ENCODE peak calls at places on chromosomes 13 and 19, in ten cellular contexts. T, P, X, H, S, W, Y, K, C and O are unnamed samples.

GRCh38 chr13:97978661-97979450 is 25.4 kb downstream of the IPO5 start:
- DNase-seq in X (no peak), H (no peak), S (no peak), K (no peak), C (no peak), P (no peak), T (no peak), Y (no peak), W (peak; percentile 43), O (no peak)

GRCh38 chr13:68588623-68589022 is 1358.5 kb upstream of the PCDH9 start:
- DNase-seq in P (no peak), H (no peak), T (no peak), W (no peak), K (no peak), Y (no peak), C (no peak), X (no peak), S (no peak), O (no peak)

GRCh38 chr19:15431396-15432017 is 12.7 kb upstream of the AKAP8L start:
- DNase-seq in P (no peak), C (no peak), Y (no peak), H (no peak), T (no peak), K (no peak), W (no peak), S (peak; percentile 67), X (no peak), O (no peak)

GRCh38 chr13:109933476-109933875 is 147.1 kb upstream of the IRS2 start:
- DNase-seq in H (no peak), S (no peak), W (no peak), Y (no peak), P (no peak), C (no peak), K (no peak), T (no peak), X (no peak), O (no peak)

GRCh38 chr19:28972144-28972543 is 240.8 kb downstream of the UQCRFS1 start:
- DNase-seq in K (no peak), Y (no peak), P (no peak), T (no peak), C (no peak), S (no peak), W (no peak), X (no peak), H (no peak), O (no peak)

GRCh38 chr13:94312511-94313191 is 166.8 kb downstream of the DCT start:
- DNase-seq in K (no peak), W (no peak), T (no peak), C (no peak), H (no peak), S (no peak), P (no peak), X (no peak), Y (no peak), O (no peak)

GRCh38 chr19:30390356-30390988 is 18.3 kb downstream of the ZNF536 start:
- DNase-seq in H (no peak), X (no peak), T (no peak), C (no peak), K (no peak), Y (no peak), S (no peak), P (no peak), W (no peak), O (no peak)

GRCh38 chr19:47094557-47095517 is 18.7 kb downstream of the ZC3H4 start:
- DNase-seq in C (peak; percentile 90), T (no peak), X (no peak), P (peak; percentile 61), K (peak; percentile 49), H (no peak), W (no peak), S (peak; percentile 81), Y (no peak), O (no peak)

GRCh38 chr19:16327911-16328823 is 3.5 kb downstream of the KLF2 start:
- DNase-seq in T (peak; percentile 92), C (peak; percentile 94), H (no peak), Y (no peak), S (peak; percentile 91), X (peak; percentile 95), P (peak; percentile 74), K (peak; percentile 74), W (peak; percentile 93), O (no peak)

GRCh38 chr13:74889321-74889720 is 592.6 kb downstream of the TBC1D4 start:
- DNase-seq in C (no peak), K (no peak), P (no peak), W (peak; percentile 8), X (no peak), T (no peak), S (no peak), Y (no peak), H (no peak), O (no peak)

GRCh38 chr13:28349901-28350654 is 144.8 kb downstream of the FLT1 start:
- DNase-seq in K (no peak), X (no peak), T (no peak), Y (no peak), S (no peak), C (no peak), W (no peak), H (peak; percentile 80), P (no peak), O (no peak)

GRCh38 chr19:32817252-32817912 is 52.2 kb downstream of the SLC7A9 start:
- DNase-seq in K (no peak), T (no peak), C (no peak), W (no peak), X (no peak), H (no peak), Y (no peak), S (no peak), P (no peak), O (no peak)

GRCh38 chr13:30645629-30646028 is 27.9 kb downstream of the USPL1 start:
- DNase-seq in T (no peak), W (no peak), H (no peak), S (no peak), X (no peak), Y (no peak), P (no peak), C (no peak), K (no peak), O (no peak)

GRCh38 chr13:27339299-27339698 is 68.7 kb downstream of the RASL11A start:
- DNase-seq in C (no peak), W (peak; percentile 48), H (peak; percentile 54), S (no peak), K (no peak), Y (no peak), P (peak; percentile 38), T (peak; percentile 29), X (no peak), O (no peak)

DNA sequence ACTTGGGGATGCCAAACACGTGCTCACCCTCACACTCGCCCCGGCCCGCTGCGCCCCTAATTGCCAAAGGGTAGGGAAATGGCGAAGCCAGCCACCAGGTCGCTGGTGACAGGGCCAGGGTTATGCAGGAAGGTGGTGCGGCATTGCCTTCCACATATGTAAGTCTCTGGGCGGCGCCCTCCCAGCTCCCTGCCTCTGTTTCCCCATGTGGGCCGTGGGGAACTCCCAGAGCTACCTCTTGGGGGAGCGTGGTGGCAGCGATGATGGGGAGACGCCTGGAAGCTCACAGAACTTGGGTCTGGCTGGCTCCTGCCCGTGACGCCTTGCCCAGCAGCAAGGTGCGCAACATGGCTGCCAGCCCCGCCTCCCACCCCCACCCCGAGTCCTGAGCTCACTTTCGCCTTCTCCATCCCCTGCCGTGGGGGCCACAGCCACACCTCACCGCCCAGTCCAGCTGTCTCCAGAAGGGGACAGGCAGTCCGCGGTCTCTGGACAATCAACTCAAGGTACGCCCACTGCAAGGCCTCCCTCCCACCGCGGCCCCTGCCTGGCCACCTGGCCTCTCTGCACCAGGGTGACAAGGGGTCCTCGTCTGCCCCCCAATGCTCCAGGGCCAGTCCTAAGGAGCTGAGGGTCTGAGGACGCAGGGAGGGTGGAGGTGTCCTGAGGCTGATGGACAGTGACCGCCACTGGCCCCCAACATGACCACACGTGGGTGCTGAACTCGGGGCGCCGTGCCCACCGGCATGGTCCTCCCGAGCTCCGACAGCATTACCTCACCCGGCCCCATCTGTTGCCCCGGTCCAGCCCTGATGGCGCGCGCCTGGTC is 6.6 kb downstream of the C19orf25 start:
- DNase-seq in P (no peak), H (no peak), T (no peak), X (no peak), Y (no peak), C (no peak), W (no peak), S (no peak), K (no peak), O (no peak)
- H3K4me3 ChIP-seq in P (no peak overlapping the region), H (no peak overlapping the region), T (no peak overlapping the region), X (no peak overlapping the region), Y (no peak overlapping the region), C (no peak overlapping the region), W (no peak overlapping the region), S (no peak overlapping the region), K (no peak overlapping the region), O (no peak overlapping the region)

DNA sequence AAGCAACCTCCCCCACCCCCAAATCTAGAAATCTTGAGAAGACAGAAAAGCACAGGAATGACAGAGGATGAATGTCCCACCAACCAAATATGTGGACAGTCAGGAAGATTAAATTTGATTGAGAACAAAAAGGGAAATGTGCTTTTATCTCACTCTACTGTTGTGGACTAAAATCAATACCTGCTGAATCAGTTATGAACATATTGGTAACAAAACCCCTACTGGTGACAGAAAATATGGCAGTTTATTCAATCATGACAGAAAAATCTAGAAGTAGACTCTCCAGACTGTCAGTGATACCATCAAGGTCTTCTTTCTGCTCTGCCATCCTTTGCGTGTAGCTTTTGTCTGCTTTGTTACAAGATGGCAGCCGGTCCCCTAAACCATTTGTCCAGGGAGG is 35.2 kb downstream of the FAM216B start:
- DNase-seq in T (no peak), S (no peak), P (no peak), Y (no peak), C (no peak), K (no peak), W (no peak), H (no peak), X (no peak), O (no peak)
- TF ChIP-seq CTCF in T (no peak), S (no peak), P (no peak), Y (no peak), C (no peak), K (peak; percentile 27), W (peak; percentile 31), H (no peak), X (no peak), O (no peak)

DNA sequence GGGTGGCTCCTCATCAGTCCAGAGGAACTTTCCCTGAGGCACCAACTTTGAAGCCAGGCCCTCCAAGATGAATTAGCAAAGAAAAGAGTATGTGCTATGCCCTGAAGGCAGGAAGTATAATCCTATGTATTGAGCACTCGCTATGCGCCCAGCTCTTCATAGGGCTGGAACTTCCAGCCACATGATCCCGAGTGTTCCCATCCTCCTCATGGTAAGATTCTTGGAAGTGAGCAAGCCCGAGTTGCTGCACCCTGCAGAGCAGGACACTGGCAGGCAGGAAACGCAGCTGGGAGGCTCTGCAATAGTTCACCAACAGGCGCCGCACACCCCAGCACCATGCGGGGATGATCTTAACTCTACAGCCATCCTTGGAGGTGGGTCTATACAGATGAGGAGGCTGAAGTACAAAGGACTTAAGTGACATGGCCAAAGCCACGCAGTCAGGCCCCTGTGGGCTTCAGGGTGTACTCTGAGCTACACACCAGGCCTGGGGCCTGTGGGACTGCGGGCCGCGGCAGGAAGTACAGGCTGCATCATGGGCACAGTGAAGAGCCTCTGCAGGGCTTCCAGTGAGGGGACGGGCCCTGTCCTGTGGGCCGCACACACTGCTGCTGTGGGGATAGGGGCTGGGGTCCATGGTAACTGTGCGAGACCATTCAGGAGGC is 25.1 kb downstream of the C19orf47 start:
- DNase-seq in C (no peak), P (no peak), S (no peak), H (no peak), K (no peak), Y (no peak), X (no peak), T (no peak), W (no peak), O (no peak)
- H3K4me3 ChIP-seq in C (no peak overlapping the region), P (no peak overlapping the region), S (no peak overlapping the region), H (no peak overlapping the region), K (no peak overlapping the region), Y (no peak overlapping the region), X (no peak overlapping the region), T (no peak overlapping the region), W (no peak overlapping the region), O (no peak overlapping the region)

GRCh38 chr13:108895220-108895704 is 265.9 kb downstream of the MYO16 start:
- DNase-seq in T (peak; percentile 56), C (no peak), P (no peak), S (no peak), K (no peak), Y (peak; percentile 26), W (peak; percentile 69), X (no peak), H (peak; percentile 63), O (peak; percentile 22)
- TF ChIP-seq CTCF in T (peak; percentile 57), C (peak; percentile 39), P (peak; percentile 44), S (peak; percentile 55), K (peak; percentile 52), Y (peak; percentile 17), W (peak; percentile 45), X (peak; percentile 34), H (peak; percentile 50), O (peak; percentile 42)